ENCODE peak calls at places on chromosomes 12 and 14, in four cellular contexts. J, N, M and I are unnamed samples.

GRCh38 chr12:117836476-117836875 is 132.3 kb downstream of the KSR2 start:
- DNase-seq in N (no peak), M (no peak), J (no peak), I (no peak)

GRCh38 chr14:104546591-104547309 is 32.8 kb upstream of the C14orf180 start:
- DNase-seq in M (no peak), J (no peak), N (no peak), I (no peak)

GRCh38 chr14:91754819-91755218 is 22.9 kb upstream of the CATSPERB start:
- DNase-seq in J (no peak), N (no peak), M (no peak), I (no peak)

GRCh38 chr14:52312872-52313492 is 1.1 kb upstream of the PTGER2 start:
- DNase-seq in M (peak; percentile 91), J (no peak), N (no peak), I (no peak)

GRCh38 chr12:46773537-46773936 is 52.3 kb downstream of the SLC38A4 start:
- DNase-seq in N (no peak), J (no peak), M (peak; percentile 18), I (no peak)

GRCh38 chr12:5723711-5724252 is 221.3 kb downstream of the ANO2 start:
- DNase-seq in M (no peak), N (no peak), J (no peak), I (no peak)

GRCh38 chr12:41634096-41634495 is 446.0 kb downstream of the PDZRN4 start:
- DNase-seq in M (no peak), N (no peak), J (no peak), I (no peak)

GRCh38 chr12:109304485-109304884 is 4.6 kb downstream of the FOXN4 start:
- DNase-seq in J (peak; percentile 90), N (no peak), M (no peak), I (no peak)

GRCh38 chr14:55500219-55500701 is 59.8 kb upstream of the TBPL2 start:
- DNase-seq in J (no peak), N (no peak), M (no peak), I (no peak)

GRCh38 chr12:116582610-116583009 is 23.4 kb downstream of the MAP1LC3B2 start:
- DNase-seq in J (peak; percentile 74), M (no peak), N (no peak), I (no peak)

GRCh38 chr12:108112815-108113556 is 16.1 kb upstream of the WSCD2 start:
- DNase-seq in N (no peak), M (no peak), J (no peak), I (no peak)

GRCh38 chr14:22466520-22466919 is 122.5 kb downstream of the DAD1 start:
- DNase-seq in N (peak; percentile 53), M (peak; percentile 31), J (no peak), I (no peak)

GRCh38 chr12:85835417-85835809 is 796 bp downstream of the RASSF9 start:
- DNase-seq in J (no peak), M (peak; percentile 11), N (no peak), I (no peak)

GRCh38 chr12:46369474-46370379 is 2.8 kb downstream of the SLC38A2 start:
- DNase-seq in N (no peak), J (no peak), M (no peak), I (no peak)

GRCh38 chr14:47626151-47627035 is 49.0 kb downstream of the MDGA2 start:
- DNase-seq in N (peak; percentile 64), M (no peak), J (no peak), I (no peak)
- TF ChIP-seq CTCF in N (no peak), M (no peak), J (no peak), I (no peak)

GRCh38 chr12:20963762-20964161 is 153.3 kb downstream of the SLCO1B3 start:
- DNase-seq in N (no peak), J (no peak), M (no peak), I (no peak)
- H3K4me1 ChIP-seq in N (no peaks in the 10 kb centered on the region), J (no peaks in the 10 kb centered on the region), M (no peaks in the 10 kb centered on the region), I (no peaks in the 10 kb centered on the region)

DNA sequence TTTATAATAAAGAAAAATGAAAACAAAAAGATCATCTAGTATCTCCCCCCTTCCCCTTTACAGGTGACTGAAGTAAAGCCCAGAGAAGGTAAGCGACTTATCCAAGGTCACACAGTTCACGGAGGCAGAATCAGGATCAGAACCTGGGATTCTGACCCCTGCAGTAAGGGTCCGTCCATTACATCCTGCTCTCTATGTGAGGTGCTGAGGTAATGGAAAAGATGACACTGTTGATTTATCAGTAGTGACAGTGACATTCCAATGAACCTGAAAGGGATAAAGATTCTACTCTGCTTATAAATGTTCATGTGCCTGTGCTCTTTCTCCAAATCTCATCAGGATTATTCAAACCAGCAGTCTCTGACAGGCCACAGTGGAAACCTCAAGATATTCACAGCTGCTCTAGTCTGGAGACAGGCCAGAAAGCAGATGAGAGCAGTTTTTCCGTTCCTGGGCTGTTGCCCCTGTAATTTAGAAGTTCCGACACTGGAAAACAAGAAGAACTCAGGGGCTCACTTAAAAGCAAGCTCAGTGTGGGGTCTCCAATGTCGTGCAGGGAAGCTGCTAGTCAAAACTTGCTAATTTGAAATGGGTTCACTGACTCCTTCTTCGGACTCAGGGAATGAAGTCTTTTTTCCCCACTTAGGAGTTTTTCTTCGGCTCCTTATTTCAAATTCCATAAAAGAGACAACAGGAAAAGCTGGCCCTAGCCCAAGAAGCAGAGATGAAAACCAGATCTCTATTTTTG is 131.7 kb upstream of the EEA1 start:
- DNase-seq in N (no peak), J (no peak), M (peak; percentile 70), I (no peak)
- TF ChIP-seq CTCF in N (no peak), J (no peak), M (peak; percentile 9), I (no peak)

GRCh38 chr14:100138955-100139354 is 20.5 kb downstream of the DEGS2 start:
- DNase-seq in J (no peak), M (no peak), N (no peak), I (no peak)
- H3K4me1 ChIP-seq in J (peaks cover 27% of the 10 kb centered on the region), M (no peaks in the 10 kb centered on the region), N (no peaks in the 10 kb centered on the region), I (peaks cover 39% of the 10 kb centered on the region)

GRCh38 chr14:61404637-61405036 is 83.3 kb downstream of the PRKCH start:
- DNase-seq in N (no peak), J (no peak), M (no peak), I (no peak)
- TF ChIP-seq CTCF in N (no peak), J (no peak), M (no peak), I (no peak)

GRCh38 chr14:95494456-95494855 is 22.0 kb downstream of the SYNE3 start:
- DNase-seq in J (no peak), N (no peak), M (no peak), I (no peak)

GRCh38 chr14:95495538-95496025 is 20.9 kb downstream of the SYNE3 start:
- DNase-seq in N (no peak), M (no peak), J (no peak), I (no peak)

GRCh38 chr14:95493503-95493902 is 22.9 kb downstream of the SYNE3 start:
- DNase-seq in J (no peak), M (no peak), N (peak; percentile 24), I (no peak)

GRCh38 chr14:95495093-95495492 is 21.4 kb downstream of the SYNE3 start:
- DNase-seq in J (no peak), M (no peak), N (peak; percentile 23), I (no peak)

GRCh38 chr14:95493976-95494375 is 22.5 kb downstream of the SYNE3 start:
- DNase-seq in M (no peak), N (peak; percentile 37), J (no peak), I (no peak)
- H3K4me1 ChIP-seq in M (peaks cover 27% of the 10 kb centered on the region), N (peaks cover 20% of the 10 kb centered on the region), J (peaks cover 20% of the 10 kb centered on the region), I (peaks cover 76% of the 10 kb centered on the region)

DNA sequence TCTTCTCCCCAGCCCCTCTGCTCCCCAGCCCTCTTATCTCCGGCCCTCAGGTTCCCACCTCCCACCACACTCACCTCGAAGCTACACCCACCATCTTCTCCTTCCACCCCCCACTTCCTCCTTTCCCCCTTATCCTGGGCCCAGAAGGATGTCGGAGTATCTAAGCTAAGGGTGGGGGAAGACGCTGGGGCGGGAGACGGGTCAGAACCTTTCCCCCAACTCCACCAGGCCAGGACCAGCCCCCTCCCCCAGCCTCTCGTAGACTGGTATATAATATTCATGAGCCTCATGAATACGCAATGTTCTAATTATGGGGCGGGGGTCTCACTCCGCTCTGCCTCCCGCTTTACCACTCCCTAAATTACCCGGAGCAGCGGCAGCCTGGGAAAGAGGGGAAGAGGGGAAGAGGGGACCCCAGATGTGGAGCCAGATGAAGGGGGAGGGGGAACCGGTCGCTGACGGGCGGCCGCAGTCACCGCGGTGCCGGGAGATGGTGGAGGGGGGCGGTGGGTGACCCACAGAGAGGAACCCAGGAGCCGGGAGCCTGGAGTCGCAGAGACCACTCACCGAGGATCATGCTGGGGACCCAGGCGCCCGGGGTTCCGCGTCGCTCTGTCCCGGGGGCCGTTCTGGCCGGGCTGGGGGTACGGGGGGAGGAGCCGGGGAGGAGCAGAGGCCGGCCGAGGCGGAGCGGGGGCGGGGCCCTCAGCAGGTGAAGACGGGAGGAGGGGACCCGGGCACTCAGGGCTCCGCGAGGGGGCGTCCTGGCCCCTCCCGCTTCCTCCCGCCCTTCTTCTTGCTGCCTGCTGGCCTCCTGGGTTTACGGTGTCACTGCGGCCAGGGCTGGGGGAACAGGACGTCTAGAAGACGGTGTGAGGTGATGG is 6.4 kb upstream of the ZNF385A start:
- DNase-seq in J (peak; percentile 54), M (no peak), N (peak; percentile 86), I (no peak)
- TF ChIP-seq CTCF in J (peak; percentile 29), M (no peak), N (no peak), I (no peak)